ENCODE peak calls at places on chromosomes 4 and X, in eight cellular contexts. Z is HCT116; Q is activated CD4-positive, CD25-positive, alpha-beta regulatory T cell treated with anti-CD3 and anti-CD28 coated beads, Interleukin-2, amount 50 U/mL, for 72 hours; U is foreskin fibroblast; E is stimulated activated CD4-positive, alpha-beta T cell treated with anti-CD3 and anti-CD28 coated beads, Interleukin-1b, Interleukin-23, amount 100 ng/mL, for 1 hour; D is posterior cingulate gyrus; L is neural crest cell; M is left colon. W is an unnamed sample.

GRCh38 chrX:71949363-71949762 is 38.7 kb downstream of the NHSL2 start:
- DNase-seq in Z (no peak), D (no peak), M (no peak), U (no peak), L (no peak), E (no peak), Q (no peak), W (no peak)

GRCh38 chr4:1549638-1550035 is 134.5 kb downstream of the FAM53A start:
- DNase-seq in D (no peak), Q (no peak), U (no peak), E (no peak), L (no peak), Z (no peak), M (no peak), W (no peak)

GRCh38 chr4:153748378-153748777 is 11.4 kb downstream of the RNF175 start:
- DNase-seq in U (peak; percentile 89), Z (no peak), E (no peak), L (no peak), D (no peak), M (no peak), Q (no peak), W (no peak)

GRCh38 chr4:138789796-138790195 is 225.8 kb upstream of the NOCT start:
- DNase-seq in U (no peak), D (no peak), L (no peak), Z (no peak), Q (no peak), E (no peak), M (no peak), W (no peak)

GRCh38 chr4:107951551-107951950 is 20.2 kb downstream of the CYP2U1 start:
- DNase-seq in L (no peak), Z (no peak), Q (no peak), D (no peak), M (no peak), U (peak; percentile 84), E (no peak), W (no peak)

GRCh38 chrX:150768580-150769190 is 75.5 kb downstream of the MTMR1 start:
- DNase-seq in U (no peak), Q (no peak), E (no peak), M (no peak), L (no peak), Z (no peak), D (no peak), W (no peak)

GRCh38 chr4:52824603-52825310 is 37.4 kb upstream of the RASL11B start:
- DNase-seq in M (no peak), E (no peak), Q (no peak), L (no peak), Z (no peak), U (peak; percentile 91), D (no peak), W (no peak)

GRCh38 chrX:3384330-3384729 is 37.9 kb upstream of the MXRA5 start:
- DNase-seq in E (no peak), U (no peak), M (no peak), L (no peak), Z (no peak), D (no peak), Q (no peak), W (no peak)

GRCh38 chrX:73855546-73855945 is 292.5 kb downstream of the CHIC1 start:
- DNase-seq in Q (peak; percentile 55), U (peak; percentile 75), D (peak; percentile 50), M (peak; percentile 49), Z (peak; percentile 28), L (peak; percentile 73), E (peak; percentile 11), W (peak; percentile 37)

GRCh38 chr4:100754741-100755140 is 236.9 kb upstream of the EMCN start:
- DNase-seq in M (no peak), D (no peak), L (no peak), U (no peak), Q (no peak), Z (no peak), E (no peak), W (no peak)

GRCh38 chrX:48761674-48762471 is at the start of gene GLOD5:
- DNase-seq in E (no peak), Z (peak; percentile 35), Q (no peak), U (peak; percentile 19), D (no peak), M (peak; percentile 78), L (no peak), W (peak; percentile 41)

GRCh38 chr4:82721819-82722423 is 76.7 kb downstream of the SCD5 start:
- DNase-seq in E (no peak), Q (no peak), D (peak; percentile 46), M (no peak), U (peak; percentile 37), Z (peak; percentile 10), L (no peak), W (peak; percentile 42)

GRCh38 chr4:17380347-17380746 is 131.5 kb downstream of the QDPR start:
- DNase-seq in U (no peak), Z (no peak), D (no peak), Q (no peak), L (no peak), E (no peak), M (no peak), W (no peak)

GRCh38 chrX:56219702-56220101 is 12.5 kb upstream of the KLF8 start:
- DNase-seq in L (no peak), Q (no peak), E (no peak), U (peak; percentile 13), M (no peak), Z (peak; percentile 12), D (no peak), W (peak; percentile 6)

GRCh38 chrX:826448-826847 is 195.9 kb downstream of the SHOX start:
- DNase-seq in M (no peak), E (no peak), Q (no peak), U (peak; percentile 22), D (no peak), Z (no peak), L (no peak), W (no peak)

W was measured in HuH-7.